ENCODE peak calls at places on chromosome 15, in six cellular contexts. One of them, this sample, is unnamed.

GRCh38 chr15:75723847-75724660 is 11.4 kb upstream of the CSPG4 start:
- ATAC-seq in activated B cell treated with CpG ODN at 0.5 μM for 24 hours: peak; percentile 61
- ATAC-seq in heart left ventricle: peak; percentile 89
- ATAC-seq in aorta: peak; percentile 94
- ATAC-seq in activated CD4-positive, alpha-beta T cell treated with anti-CD3 and anti-CD28 coated beads for 36 hours: peak; percentile 53
- ATAC-seq in mucosa of descending colon: peak; percentile 88
- ATAC-seq in this sample: peak; percentile 66

GRCh38 chr15:90362936-90363212 is 10.8 kb downstream of the ZNF774 start:
- ATAC-seq in activated CD4-positive, alpha-beta T cell treated with anti-CD3 and anti-CD28 coated beads for 36 hours: no peak
- ATAC-seq in heart left ventricle: peak; percentile 78
- ATAC-seq in aorta: peak; percentile 77
- ATAC-seq in activated B cell treated with CpG ODN at 0.5 μM for 24 hours: no peak
- ATAC-seq in mucosa of descending colon: no peak
- ATAC-seq in this sample: no peak

GRCh38 chr15:73617910-73618309 is 15.3 kb downstream of the NPTN start:
- ATAC-seq in activated CD4-positive, alpha-beta T cell treated with anti-CD3 and anti-CD28 coated beads for 36 hours: no peak
- ATAC-seq in mucosa of descending colon: no peak
- ATAC-seq in aorta: no peak
- ATAC-seq in activated B cell treated with CpG ODN at 0.5 μM for 24 hours: no peak
- ATAC-seq in heart left ventricle: no peak
- ATAC-seq in this sample: no peak

GRCh38 chr15:59746777-59747176 is 57.7 kb upstream of the BNIP2 start:
- ATAC-seq in activated CD4-positive, alpha-beta T cell treated with anti-CD3 and anti-CD28 coated beads for 36 hours: no peak
- ATAC-seq in mucosa of descending colon: no peak
- ATAC-seq in heart left ventricle: no peak
- ATAC-seq in aorta: no peak
- ATAC-seq in activated B cell treated with CpG ODN at 0.5 μM for 24 hours: no peak
- ATAC-seq in this sample: no peak

GRCh38 chr15:94110476-94111130 is 120.8 kb upstream of the MCTP2 start:
- ATAC-seq in heart left ventricle: no peak
- ATAC-seq in activated B cell treated with CpG ODN at 0.5 μM for 24 hours: no peak
- ATAC-seq in mucosa of descending colon: no peak
- ATAC-seq in aorta: no peak
- ATAC-seq in activated CD4-positive, alpha-beta T cell treated with anti-CD3 and anti-CD28 coated beads for 36 hours: no peak
- ATAC-seq in this sample: no peak

GRCh38 chr15:98952381-98952803 is 55.2 kb downstream of the PGPEP1L start:
- ATAC-seq in activated B cell treated with CpG ODN at 0.5 μM for 24 hours: no peak
- ATAC-seq in heart left ventricle: no peak
- ATAC-seq in mucosa of descending colon: no peak
- ATAC-seq in aorta: no peak
- ATAC-seq in activated CD4-positive, alpha-beta T cell treated with anti-CD3 and anti-CD28 coated beads for 36 hours: peak; percentile 78
- ATAC-seq in this sample: peak; percentile 73

GRCh38 chr15:47803767-47804166 is 86.5 kb downstream of the SEMA6D start:
- ATAC-seq in activated CD4-positive, alpha-beta T cell treated with anti-CD3 and anti-CD28 coated beads for 36 hours: no peak
- ATAC-seq in heart left ventricle: no peak
- ATAC-seq in aorta: no peak
- ATAC-seq in mucosa of descending colon: no peak
- ATAC-seq in activated B cell treated with CpG ODN at 0.5 μM for 24 hours: no peak
- ATAC-seq in this sample: no peak

GRCh38 chr15:45546789-45547188 is 24.2 kb upstream of the SLC30A4 start:
- ATAC-seq in aorta: no peak
- ATAC-seq in activated CD4-positive, alpha-beta T cell treated with anti-CD3 and anti-CD28 coated beads for 36 hours: no peak
- ATAC-seq in activated B cell treated with CpG ODN at 0.5 μM for 24 hours: no peak
- ATAC-seq in heart left ventricle: no peak
- ATAC-seq in mucosa of descending colon: no peak
- ATAC-seq in this sample: no peak

GRCh38 chr15:25799906-25800700 is 63.0 kb downstream of the ATP10A start:
- ATAC-seq in mucosa of descending colon: no peak
- ATAC-seq in activated CD4-positive, alpha-beta T cell treated with anti-CD3 and anti-CD28 coated beads for 36 hours: peak; percentile 28
- ATAC-seq in activated B cell treated with CpG ODN at 0.5 μM for 24 hours: no peak
- ATAC-seq in heart left ventricle: no peak
- ATAC-seq in aorta: no peak
- ATAC-seq in this sample: no peak

GRCh38 chr15:89809787-89810148 is 4.9 kb downstream of the ANPEP start:
- ATAC-seq in aorta: no peak
- ATAC-seq in activated CD4-positive, alpha-beta T cell treated with anti-CD3 and anti-CD28 coated beads for 36 hours: no peak
- ATAC-seq in heart left ventricle: no peak
- ATAC-seq in activated B cell treated with CpG ODN at 0.5 μM for 24 hours: no peak
- ATAC-seq in mucosa of descending colon: no peak
- ATAC-seq in this sample: no peak

GRCh38 chr15:90138071-90138833 is 36.0 kb upstream of the IDH2 start:
- ATAC-seq in aorta: no peak
- ATAC-seq in heart left ventricle: peak; percentile 89
- ATAC-seq in activated CD4-positive, alpha-beta T cell treated with anti-CD3 and anti-CD28 coated beads for 36 hours: no peak
- ATAC-seq in activated B cell treated with CpG ODN at 0.5 μM for 24 hours: no peak
- ATAC-seq in mucosa of descending colon: no peak
- ATAC-seq in this sample: no peak

GRCh38 chr15:90580086-90580485 is 50.4 kb downstream of the CRTC3 start:
- ATAC-seq in mucosa of descending colon: peak; percentile 59
- ATAC-seq in activated B cell treated with CpG ODN at 0.5 μM for 24 hours: no peak
- ATAC-seq in aorta: no peak
- ATAC-seq in activated CD4-positive, alpha-beta T cell treated with anti-CD3 and anti-CD28 coated beads for 36 hours: no peak
- ATAC-seq in heart left ventricle: peak; percentile 16
- ATAC-seq in this sample: no peak

GRCh38 chr15:88976656-88977055 is 63.5 kb upstream of the MFGE8 start:
- ATAC-seq in heart left ventricle: no peak
- ATAC-seq in activated B cell treated with CpG ODN at 0.5 μM for 24 hours: no peak
- ATAC-seq in activated CD4-positive, alpha-beta T cell treated with anti-CD3 and anti-CD28 coated beads for 36 hours: no peak
- ATAC-seq in aorta: no peak
- ATAC-seq in mucosa of descending colon: no peak
- ATAC-seq in this sample: no peak

GRCh38 chr15:55774113-55774970 is 31.4 kb upstream of the PRTG start:
- ATAC-seq in activated B cell treated with CpG ODN at 0.5 μM for 24 hours: no peak
- ATAC-seq in heart left ventricle: no peak
- ATAC-seq in activated CD4-positive, alpha-beta T cell treated with anti-CD3 and anti-CD28 coated beads for 36 hours: no peak
- ATAC-seq in aorta: no peak
- ATAC-seq in mucosa of descending colon: peak; percentile 55
- ATAC-seq in this sample: no peak

GRCh38 chr15:45393851-45394250 is 15.5 kb upstream of the GATM start:
- ATAC-seq in activated CD4-positive, alpha-beta T cell treated with anti-CD3 and anti-CD28 coated beads for 36 hours: peak; percentile 63
- ATAC-seq in heart left ventricle: no peak
- ATAC-seq in activated B cell treated with CpG ODN at 0.5 μM for 24 hours: no peak
- ATAC-seq in mucosa of descending colon: peak; percentile 42
- ATAC-seq in aorta: no peak
- ATAC-seq in this sample: peak; percentile 22

GRCh38 chr15:63896336-63897115 is 62.8 kb upstream of the HERC1 start:
- ATAC-seq in heart left ventricle: peak; percentile 74
- ATAC-seq in aorta: peak; percentile 55
- ATAC-seq in activated CD4-positive, alpha-beta T cell treated with anti-CD3 and anti-CD28 coated beads for 36 hours: peak; percentile 18
- ATAC-seq in mucosa of descending colon: peak; percentile 40
- ATAC-seq in activated B cell treated with CpG ODN at 0.5 μM for 24 hours: no peak
- ATAC-seq in this sample: peak; percentile 76

GRCh38 chr15:70001859-70002258 is 95.9 kb downstream of the TLE3 start:
- ATAC-seq in activated CD4-positive, alpha-beta T cell treated with anti-CD3 and anti-CD28 coated beads for 36 hours: no peak
- ATAC-seq in activated B cell treated with CpG ODN at 0.5 μM for 24 hours: no peak
- ATAC-seq in heart left ventricle: no peak
- ATAC-seq in mucosa of descending colon: no peak
- ATAC-seq in aorta: no peak
- ATAC-seq in this sample: no peak

GRCh38 chr15:28933710-28934445 is 48.1 kb downstream of the APBA2 start:
- ATAC-seq in activated B cell treated with CpG ODN at 0.5 μM for 24 hours: no peak
- ATAC-seq in heart left ventricle: no peak
- ATAC-seq in mucosa of descending colon: no peak
- ATAC-seq in aorta: no peak
- ATAC-seq in activated CD4-positive, alpha-beta T cell treated with anti-CD3 and anti-CD28 coated beads for 36 hours: no peak
- ATAC-seq in this sample: no peak

GRCh38 chr15:57462391-57462790 is 86.1 kb downstream of the CGNL1 start:
- ATAC-seq in activated B cell treated with CpG ODN at 0.5 μM for 24 hours: no peak
- ATAC-seq in mucosa of descending colon: no peak
- ATAC-seq in aorta: no peak
- ATAC-seq in activated CD4-positive, alpha-beta T cell treated with anti-CD3 and anti-CD28 coated beads for 36 hours: no peak
- ATAC-seq in heart left ventricle: no peak
- ATAC-seq in this sample: no peak

GRCh38 chr15:79593119-79593869 is 161.2 kb downstream of the MINAR1 start:
- ATAC-seq in activated B cell treated with CpG ODN at 0.5 μM for 24 hours: no peak
- ATAC-seq in aorta: no peak
- ATAC-seq in heart left ventricle: no peak
- ATAC-seq in mucosa of descending colon: no peak
- ATAC-seq in activated CD4-positive, alpha-beta T cell treated with anti-CD3 and anti-CD28 coated beads for 36 hours: no peak
- ATAC-seq in this sample: no peak